ENCODE peak calls at places on chromosomes 5 and 9, in nine cellular contexts. One of them, this sample, is unnamed.

GRCh38 chr5:77972545-77973252 is 196.6 kb upstream of the TBCA start:
- DNase-seq in hippocampal formation: no peak
- DNase-seq in stimulated activated CD4-positive, alpha-beta T cell treated with anti-CD3 and anti-CD28 coated beads, Interleukin-2, amount 100 ng/mL, for 24 hours: peak
- DNase-seq in glutamatergic neuron: peak
- DNase-seq in A549: no peak
- DNase-seq in NCI-H146: peak
- DNase-seq in CD8-positive, alpha-beta memory T cell: no peak
- DNase-seq in NCI-H1417 treated with DMSO at 0.1 percent for 48 hours: no peak
- DNase-seq in putamen: no peak
- DNase-seq in this sample: no peak

GRCh38 chr9:93088656-93089015 is 7.4 kb upstream of the CARD19 start:
- DNase-seq in NCI-H1417 treated with DMSO at 0.1 percent for 48 hours: no peak
- DNase-seq in putamen: no peak
- DNase-seq in hippocampal formation: no peak
- DNase-seq in stimulated activated CD4-positive, alpha-beta T cell treated with anti-CD3 and anti-CD28 coated beads, Interleukin-2, amount 100 ng/mL, for 24 hours: no peak
- DNase-seq in CD8-positive, alpha-beta memory T cell: no peak
- DNase-seq in A549: no peak
- DNase-seq in glutamatergic neuron: no peak
- DNase-seq in NCI-H146: no peak
- DNase-seq in this sample: no peak

GRCh38 chr9:108565651-108566378 is 290.0 kb downstream of the ACTL7B start:
- DNase-seq in CD8-positive, alpha-beta memory T cell: no peak
- DNase-seq in hippocampal formation: peak
- DNase-seq in NCI-H146: peak
- DNase-seq in stimulated activated CD4-positive, alpha-beta T cell treated with anti-CD3 and anti-CD28 coated beads, Interleukin-2, amount 100 ng/mL, for 24 hours: peak
- DNase-seq in A549: peak
- DNase-seq in NCI-H1417 treated with DMSO at 0.1 percent for 48 hours: peak
- DNase-seq in glutamatergic neuron: peak
- DNase-seq in putamen: peak
- DNase-seq in this sample: peak

GRCh38 chr9:112945620-112946208 is 55.0 kb upstream of the SLC46A2 start:
- DNase-seq in CD8-positive, alpha-beta memory T cell: no peak
- DNase-seq in A549: peak
- DNase-seq in putamen: no peak
- DNase-seq in NCI-H146: no peak
- DNase-seq in glutamatergic neuron: no peak
- DNase-seq in NCI-H1417 treated with DMSO at 0.1 percent for 48 hours: no peak
- DNase-seq in stimulated activated CD4-positive, alpha-beta T cell treated with anti-CD3 and anti-CD28 coated beads, Interleukin-2, amount 100 ng/mL, for 24 hours: peak
- DNase-seq in hippocampal formation: no peak
- DNase-seq in this sample: no peak

GRCh38 chr5:171616002-171616780 is 169.4 kb upstream of the SMIM23 start:
- DNase-seq in CD8-positive, alpha-beta memory T cell: no peak
- DNase-seq in NCI-H1417 treated with DMSO at 0.1 percent for 48 hours: no peak
- DNase-seq in A549: no peak
- DNase-seq in putamen: no peak
- DNase-seq in hippocampal formation: no peak
- DNase-seq in glutamatergic neuron: peak
- DNase-seq in NCI-H146: no peak
- DNase-seq in stimulated activated CD4-positive, alpha-beta T cell treated with anti-CD3 and anti-CD28 coated beads, Interleukin-2, amount 100 ng/mL, for 24 hours: no peak
- DNase-seq in this sample: no peak

GRCh38 chr9:20592673-20593072 is 29.6 kb downstream of the MLLT3 start:
- DNase-seq in stimulated activated CD4-positive, alpha-beta T cell treated with anti-CD3 and anti-CD28 coated beads, Interleukin-2, amount 100 ng/mL, for 24 hours: no peak
- DNase-seq in hippocampal formation: no peak
- DNase-seq in glutamatergic neuron: no peak
- DNase-seq in NCI-H146: no peak
- DNase-seq in CD8-positive, alpha-beta memory T cell: no peak
- DNase-seq in A549: no peak
- DNase-seq in putamen: no peak
- DNase-seq in NCI-H1417 treated with DMSO at 0.1 percent for 48 hours: no peak
- DNase-seq in this sample: no peak

GRCh38 chr5:52867809-52868208 is 80.1 kb downstream of the ITGA1 start:
- DNase-seq in hippocampal formation: no peak
- DNase-seq in glutamatergic neuron: no peak
- DNase-seq in A549: no peak
- DNase-seq in CD8-positive, alpha-beta memory T cell: no peak
- DNase-seq in NCI-H146: no peak
- DNase-seq in NCI-H1417 treated with DMSO at 0.1 percent for 48 hours: no peak
- DNase-seq in stimulated activated CD4-positive, alpha-beta T cell treated with anti-CD3 and anti-CD28 coated beads, Interleukin-2, amount 100 ng/mL, for 24 hours: no peak
- DNase-seq in putamen: no peak
- DNase-seq in this sample: no peak

GRCh38 chr9:20355022-20355421 is 267.3 kb downstream of the MLLT3 start:
- DNase-seq in hippocampal formation: no peak
- DNase-seq in stimulated activated CD4-positive, alpha-beta T cell treated with anti-CD3 and anti-CD28 coated beads, Interleukin-2, amount 100 ng/mL, for 24 hours: no peak
- DNase-seq in NCI-H1417 treated with DMSO at 0.1 percent for 48 hours: no peak
- DNase-seq in CD8-positive, alpha-beta memory T cell: no peak
- DNase-seq in A549: no peak
- DNase-seq in putamen: no peak
- DNase-seq in glutamatergic neuron: no peak
- DNase-seq in NCI-H146: no peak
- DNase-seq in this sample: no peak

GRCh38 chr9:92644278-92644677 is 25.7 kb downstream of the IPPK start:
- DNase-seq in NCI-H1417 treated with DMSO at 0.1 percent for 48 hours: no peak
- DNase-seq in putamen: no peak
- DNase-seq in A549: no peak
- DNase-seq in hippocampal formation: no peak
- DNase-seq in stimulated activated CD4-positive, alpha-beta T cell treated with anti-CD3 and anti-CD28 coated beads, Interleukin-2, amount 100 ng/mL, for 24 hours: no peak
- DNase-seq in CD8-positive, alpha-beta memory T cell: no peak
- DNase-seq in glutamatergic neuron: no peak
- DNase-seq in NCI-H146: no peak
- DNase-seq in this sample: no peak

GRCh38 chr9:96009690-96010477 is 134.4 kb downstream of the ERCC6L2 start:
- DNase-seq in glutamatergic neuron: no peak
- DNase-seq in hippocampal formation: no peak
- DNase-seq in NCI-H146: no peak
- DNase-seq in CD8-positive, alpha-beta memory T cell: peak
- DNase-seq in stimulated activated CD4-positive, alpha-beta T cell treated with anti-CD3 and anti-CD28 coated beads, Interleukin-2, amount 100 ng/mL, for 24 hours: peak
- DNase-seq in A549: no peak
- DNase-seq in NCI-H1417 treated with DMSO at 0.1 percent for 48 hours: no peak
- DNase-seq in putamen: no peak
- DNase-seq in this sample: no peak

GRCh38 chr5:153222956-153223355 is 267.5 kb upstream of the GRIA1 start:
- DNase-seq in A549: no peak
- DNase-seq in glutamatergic neuron: no peak
- DNase-seq in hippocampal formation: no peak
- DNase-seq in stimulated activated CD4-positive, alpha-beta T cell treated with anti-CD3 and anti-CD28 coated beads, Interleukin-2, amount 100 ng/mL, for 24 hours: no peak
- DNase-seq in CD8-positive, alpha-beta memory T cell: no peak
- DNase-seq in NCI-H146: no peak
- DNase-seq in putamen: no peak
- DNase-seq in NCI-H1417 treated with DMSO at 0.1 percent for 48 hours: no peak
- DNase-seq in this sample: no peak

GRCh38 chr9:96661711-96662110 is 6.6 kb upstream of the PRXL2C start:
- DNase-seq in NCI-H1417 treated with DMSO at 0.1 percent for 48 hours: no peak
- DNase-seq in stimulated activated CD4-positive, alpha-beta T cell treated with anti-CD3 and anti-CD28 coated beads, Interleukin-2, amount 100 ng/mL, for 24 hours: no peak
- DNase-seq in glutamatergic neuron: no peak
- DNase-seq in CD8-positive, alpha-beta memory T cell: no peak
- DNase-seq in putamen: no peak
- DNase-seq in A549: no peak
- DNase-seq in NCI-H146: no peak
- DNase-seq in hippocampal formation: no peak
- DNase-seq in this sample: no peak

GRCh38 chr9:134289241-134289875 is 36.9 kb upstream of the RXRA start:
- DNase-seq in hippocampal formation: no peak
- DNase-seq in CD8-positive, alpha-beta memory T cell: no peak
- DNase-seq in stimulated activated CD4-positive, alpha-beta T cell treated with anti-CD3 and anti-CD28 coated beads, Interleukin-2, amount 100 ng/mL, for 24 hours: no peak
- DNase-seq in putamen: no peak
- DNase-seq in glutamatergic neuron: peak
- DNase-seq in A549: no peak
- DNase-seq in NCI-H146: no peak
- DNase-seq in NCI-H1417 treated with DMSO at 0.1 percent for 48 hours: no peak
- DNase-seq in this sample: no peak

GRCh38 chr5:90169078-90169477 is 240.5 kb downstream of the CETN3 start:
- DNase-seq in A549: no peak
- DNase-seq in NCI-H1417 treated with DMSO at 0.1 percent for 48 hours: no peak
- DNase-seq in glutamatergic neuron: no peak
- DNase-seq in stimulated activated CD4-positive, alpha-beta T cell treated with anti-CD3 and anti-CD28 coated beads, Interleukin-2, amount 100 ng/mL, for 24 hours: no peak
- DNase-seq in CD8-positive, alpha-beta memory T cell: no peak
- DNase-seq in putamen: no peak
- DNase-seq in hippocampal formation: no peak
- DNase-seq in NCI-H146: peak
- DNase-seq in this sample: no peak

This sample was measured in prostate gland.